ENCODE peak calls at places on chromosomes 12 and 14, in seven cellular contexts. One of them, this sample, is unnamed.

GRCh38 chr12:26791328-26791791 is 41.6 kb downstream of the ITPR2 start:
- DNase-seq in GM23338: no peak
- DNase-seq in body of pancreas: no peak
- DNase-seq in upper lobe of right lung: no peak
- DNase-seq in MM.1S: no peak
- DNase-seq in lung: no peak
- DNase-seq in CD4-positive, alpha-beta T cell: no peak
- DNase-seq in this sample: no peak

GRCh38 chr12:15778126-15778525 is 11.1 kb downstream of the EPS8 start:
- DNase-seq in MM.1S: no peak
- DNase-seq in CD4-positive, alpha-beta T cell: no peak
- DNase-seq in GM23338: no peak
- DNase-seq in body of pancreas: no peak
- DNase-seq in upper lobe of right lung: no peak
- DNase-seq in lung: no peak
- DNase-seq in this sample: no peak

GRCh38 chr12:49552014-49552413 is 13.2 kb downstream of the KCNH3 start:
- DNase-seq in upper lobe of right lung: no peak
- DNase-seq in GM23338: no peak
- DNase-seq in body of pancreas: peak; percentile 67
- DNase-seq in MM.1S: no peak
- DNase-seq in CD4-positive, alpha-beta T cell: no peak
- DNase-seq in lung: no peak
- DNase-seq in this sample: peak; percentile 50

GRCh38 chr14:105855246-105855892 is 329.0 kb downstream of the TMEM121 start:
- DNase-seq in upper lobe of right lung: peak; percentile 60
- DNase-seq in body of pancreas: peak; percentile 2
- DNase-seq in MM.1S: no peak
- DNase-seq in GM23338: no peak
- DNase-seq in CD4-positive, alpha-beta T cell: no peak
- DNase-seq in lung: no peak
- DNase-seq in this sample: peak; percentile 31

GRCh38 chr12:29569392-29569791 is 71.9 kb upstream of the OVCH1 start:
- DNase-seq in GM23338: no peak
- DNase-seq in body of pancreas: no peak
- DNase-seq in CD4-positive, alpha-beta T cell: no peak
- DNase-seq in MM.1S: no peak
- DNase-seq in upper lobe of right lung: no peak
- DNase-seq in lung: no peak
- DNase-seq in this sample: no peak

GRCh38 chr14:58979325-58979724 is 209.1 kb upstream of the DAAM1 start:
- DNase-seq in body of pancreas: peak; percentile 12
- DNase-seq in lung: no peak
- DNase-seq in MM.1S: no peak
- DNase-seq in CD4-positive, alpha-beta T cell: no peak
- DNase-seq in GM23338: no peak
- DNase-seq in upper lobe of right lung: no peak
- DNase-seq in this sample: no peak

GRCh38 chr12:7079826-7080125 is 12.5 kb downstream of the C1R start:
- DNase-seq in GM23338: no peak
- DNase-seq in MM.1S: no peak
- DNase-seq in CD4-positive, alpha-beta T cell: no peak
- DNase-seq in upper lobe of right lung: no peak
- DNase-seq in lung: no peak
- DNase-seq in body of pancreas: no peak
- DNase-seq in this sample: no peak

GRCh38 chr14:101004954-101005353 is 101.4 kb upstream of the RTL1 start:
- DNase-seq in CD4-positive, alpha-beta T cell: no peak
- DNase-seq in upper lobe of right lung: no peak
- DNase-seq in lung: no peak
- DNase-seq in GM23338: no peak
- DNase-seq in MM.1S: peak; percentile 30
- DNase-seq in body of pancreas: no peak
- DNase-seq in this sample: no peak

GRCh38 chr12:725076-725475 is 27.3 kb upstream of the WNK1 start:
- DNase-seq in CD4-positive, alpha-beta T cell: no peak
- DNase-seq in lung: no peak
- DNase-seq in upper lobe of right lung: no peak
- DNase-seq in MM.1S: no peak
- DNase-seq in body of pancreas: no peak
- DNase-seq in GM23338: no peak
- DNase-seq in this sample: no peak

GRCh38 chr14:64789696-64790095 is 85.5 kb downstream of the PLEKHG3 start:
- DNase-seq in upper lobe of right lung: no peak
- DNase-seq in MM.1S: no peak
- DNase-seq in body of pancreas: no peak
- DNase-seq in CD4-positive, alpha-beta T cell: no peak
- DNase-seq in lung: no peak
- DNase-seq in GM23338: no peak
- DNase-seq in this sample: no peak

GRCh38 chr12:12007001-12007712 is 63.6 kb upstream of the BCL2L14 start:
- DNase-seq in CD4-positive, alpha-beta T cell: no peak
- DNase-seq in GM23338: no peak
- DNase-seq in upper lobe of right lung: no peak
- DNase-seq in MM.1S: no peak
- DNase-seq in body of pancreas: no peak
- DNase-seq in lung: no peak
- DNase-seq in this sample: no peak

GRCh38 chr12:46664771-46665287 is 161.0 kb downstream of the SLC38A4 start:
- DNase-seq in GM23338: no peak
- DNase-seq in CD4-positive, alpha-beta T cell: no peak
- DNase-seq in upper lobe of right lung: no peak
- DNase-seq in lung: no peak
- DNase-seq in body of pancreas: no peak
- DNase-seq in MM.1S: peak; percentile 82
- DNase-seq in this sample: no peak

GRCh38 chr12:91109148-91109564 is 2.1 kb downstream of the LUM start:
- DNase-seq in GM23338: peak; percentile 78
- DNase-seq in CD4-positive, alpha-beta T cell: no peak
- DNase-seq in body of pancreas: peak; percentile 74
- DNase-seq in lung: peak; percentile 49
- DNase-seq in MM.1S: peak; percentile 55
- DNase-seq in upper lobe of right lung: peak; percentile 79
- DNase-seq in this sample: no peak

GRCh38 chr12:2119266-2119665 is 66.5 kb downstream of the CACNA1C start:
- DNase-seq in lung: no peak
- DNase-seq in CD4-positive, alpha-beta T cell: no peak
- DNase-seq in GM23338: no peak
- DNase-seq in upper lobe of right lung: peak; percentile 31
- DNase-seq in MM.1S: no peak
- DNase-seq in body of pancreas: no peak
- DNase-seq in this sample: no peak

GRCh38 chr12:2120982-2121758 is 68.4 kb downstream of the CACNA1C start:
- DNase-seq in body of pancreas: no peak
- DNase-seq in GM23338: no peak
- DNase-seq in MM.1S: no peak
- DNase-seq in CD4-positive, alpha-beta T cell: no peak
- DNase-seq in upper lobe of right lung: peak; percentile 26
- DNase-seq in lung: no peak
- DNase-seq in this sample: no peak

GRCh38 chr12:2117541-2117940 is 64.8 kb downstream of the CACNA1C start:
- DNase-seq in CD4-positive, alpha-beta T cell: no peak
- DNase-seq in MM.1S: no peak
- DNase-seq in GM23338: no peak
- DNase-seq in lung: no peak
- DNase-seq in upper lobe of right lung: peak; percentile 50
- DNase-seq in body of pancreas: no peak
- DNase-seq in this sample: no peak

GRCh38 chr12:2118061-2118460 is 65.3 kb downstream of the CACNA1C start:
- DNase-seq in upper lobe of right lung: peak; percentile 21
- DNase-seq in body of pancreas: no peak
- DNase-seq in MM.1S: no peak
- DNase-seq in CD4-positive, alpha-beta T cell: no peak
- DNase-seq in GM23338: no peak
- DNase-seq in lung: no peak
- DNase-seq in this sample: no peak

GRCh38 chr12:2118481-2119255 is 65.9 kb downstream of the CACNA1C start:
- DNase-seq in lung: no peak
- DNase-seq in body of pancreas: no peak
- DNase-seq in upper lobe of right lung: peak; percentile 22
- DNase-seq in GM23338: no peak
- DNase-seq in CD4-positive, alpha-beta T cell: no peak
- DNase-seq in MM.1S: no peak
- DNase-seq in this sample: no peak
- H3K27ac ChIP-seq in lung: peak overlapping the region; percentile 18
- H3K27ac ChIP-seq in body of pancreas: no peak overlapping the region
- H3K27ac ChIP-seq in upper lobe of right lung: peak overlapping the region; percentile 17
- H3K27ac ChIP-seq in GM23338: no peak overlapping the region
- H3K27ac ChIP-seq in CD4-positive, alpha-beta T cell: no peak overlapping the region
- H3K27ac ChIP-seq in MM.1S: no peak overlapping the region
- H3K27ac ChIP-seq in this sample: no peak overlapping the region

DNA sequence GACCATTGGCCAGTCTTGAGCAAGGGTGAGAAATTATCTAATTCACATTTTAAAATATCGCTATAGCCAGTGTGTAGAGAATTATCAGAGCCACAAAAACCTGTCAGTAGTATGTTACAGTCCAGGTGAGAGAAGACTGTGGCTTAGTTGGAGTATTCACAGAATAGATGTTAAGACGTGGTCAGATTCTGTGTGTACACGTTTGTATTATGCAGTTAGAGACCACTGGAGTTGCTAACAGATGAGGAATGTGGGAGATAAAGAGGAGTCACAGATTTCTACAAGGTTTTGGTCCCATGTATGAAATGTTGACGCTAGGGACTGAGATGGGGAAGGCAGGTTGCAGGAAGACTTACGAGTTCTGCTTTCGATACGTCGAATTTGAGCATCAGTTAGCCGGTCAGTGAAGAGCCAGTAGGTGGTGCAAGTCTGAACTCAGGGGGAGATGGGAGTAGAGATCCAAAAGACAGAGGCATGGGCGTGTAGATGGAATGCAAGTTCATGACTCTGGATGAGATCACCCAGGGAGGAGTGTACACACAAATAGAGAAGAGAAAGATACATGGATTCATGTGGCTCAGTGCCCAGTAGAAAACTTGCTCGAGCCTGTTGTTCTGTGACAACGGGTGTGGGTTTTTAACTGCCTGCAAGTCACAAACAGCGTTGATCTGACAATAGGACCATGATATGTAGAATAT is 114.8 kb upstream of the FLRT2 start:
- DNase-seq in MM.1S: no peak
- DNase-seq in CD4-positive, alpha-beta T cell: no peak
- DNase-seq in lung: peak; percentile 40
- DNase-seq in body of pancreas: peak; percentile 34
- DNase-seq in upper lobe of right lung: no peak
- DNase-seq in GM23338: peak; percentile 61
- DNase-seq in this sample: no peak
- TF ChIP-seq CTCF in MM.1S: no peak
- TF ChIP-seq CTCF in CD4-positive, alpha-beta T cell: no peak
- TF ChIP-seq CTCF in lung: no peak
- TF ChIP-seq CTCF in body of pancreas: no peak
- TF ChIP-seq CTCF in upper lobe of right lung: peak; percentile 16
- TF ChIP-seq CTCF in GM23338: peak; percentile 64
- TF ChIP-seq CTCF in this sample: no peak

GRCh38 chr14:89900822-89901221 is 53.7 kb downstream of the EFCAB11 start:
- DNase-seq in CD4-positive, alpha-beta T cell: no peak
- DNase-seq in lung: no peak
- DNase-seq in GM23338: no peak
- DNase-seq in MM.1S: no peak
- DNase-seq in body of pancreas: no peak
- DNase-seq in upper lobe of right lung: no peak
- DNase-seq in this sample: no peak

GRCh38 chr14:89899917-89900680 is 54.4 kb downstream of the EFCAB11 start:
- DNase-seq in body of pancreas: no peak
- DNase-seq in lung: no peak
- DNase-seq in GM23338: peak; percentile 69
- DNase-seq in CD4-positive, alpha-beta T cell: no peak
- DNase-seq in upper lobe of right lung: no peak
- DNase-seq in MM.1S: peak; percentile 11
- DNase-seq in this sample: no peak

GRCh38 chr14:89906000-89906399 is 48.5 kb downstream of the EFCAB11 start:
- DNase-seq in GM23338: no peak
- DNase-seq in upper lobe of right lung: no peak
- DNase-seq in body of pancreas: no peak
- DNase-seq in CD4-positive, alpha-beta T cell: no peak
- DNase-seq in lung: no peak
- DNase-seq in MM.1S: no peak
- DNase-seq in this sample: no peak

GRCh38 chr14:89902876-89903275 is 51.7 kb downstream of the EFCAB11 start:
- DNase-seq in MM.1S: no peak
- DNase-seq in GM23338: no peak
- DNase-seq in upper lobe of right lung: no peak
- DNase-seq in CD4-positive, alpha-beta T cell: no peak
- DNase-seq in body of pancreas: no peak
- DNase-seq in lung: no peak
- DNase-seq in this sample: no peak

DNA sequence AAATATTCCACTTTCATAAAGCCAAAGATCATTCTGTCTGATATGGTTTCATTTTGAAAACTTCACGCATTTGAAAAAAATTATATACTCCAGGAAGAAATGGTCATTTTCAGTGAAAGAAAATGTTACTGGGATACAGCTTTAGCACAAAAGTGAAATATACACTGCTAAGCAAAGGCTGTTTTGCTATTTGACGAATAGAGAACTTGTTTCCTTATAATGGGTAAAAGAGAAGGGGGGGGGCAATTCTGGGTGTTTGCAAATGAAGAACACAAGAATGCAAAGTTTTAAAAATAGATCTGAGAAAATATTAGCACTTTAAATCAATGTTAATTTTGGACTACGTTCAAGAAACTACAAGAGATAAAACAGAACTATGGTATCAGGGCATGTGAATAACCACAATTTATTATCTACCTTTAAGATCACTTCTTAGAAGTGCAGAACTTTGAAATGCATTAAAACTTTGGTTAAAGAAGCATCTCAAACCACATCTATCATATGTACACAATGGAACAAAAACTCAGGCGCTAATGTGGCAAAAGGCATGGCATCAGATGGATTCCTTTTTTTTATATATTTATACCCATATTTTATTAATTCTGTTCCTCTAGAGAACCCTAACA is 51.1 kb downstream of the EFCAB11 start:
- DNase-seq in CD4-positive, alpha-beta T cell: no peak
- DNase-seq in body of pancreas: no peak
- DNase-seq in lung: no peak
- DNase-seq in MM.1S: no peak
- DNase-seq in GM23338: no peak
- DNase-seq in upper lobe of right lung: no peak
- DNase-seq in this sample: no peak
- H3K27ac ChIP-seq in CD4-positive, alpha-beta T cell: no peak overlapping the region
- H3K27ac ChIP-seq in body of pancreas: no peak overlapping the region
- H3K27ac ChIP-seq in lung: no peak overlapping the region
- H3K27ac ChIP-seq in MM.1S: no peak overlapping the region
- H3K27ac ChIP-seq in GM23338: no peak overlapping the region
- H3K27ac ChIP-seq in upper lobe of right lung: no peak overlapping the region
- H3K27ac ChIP-seq in this sample: no peak overlapping the region

DNA sequence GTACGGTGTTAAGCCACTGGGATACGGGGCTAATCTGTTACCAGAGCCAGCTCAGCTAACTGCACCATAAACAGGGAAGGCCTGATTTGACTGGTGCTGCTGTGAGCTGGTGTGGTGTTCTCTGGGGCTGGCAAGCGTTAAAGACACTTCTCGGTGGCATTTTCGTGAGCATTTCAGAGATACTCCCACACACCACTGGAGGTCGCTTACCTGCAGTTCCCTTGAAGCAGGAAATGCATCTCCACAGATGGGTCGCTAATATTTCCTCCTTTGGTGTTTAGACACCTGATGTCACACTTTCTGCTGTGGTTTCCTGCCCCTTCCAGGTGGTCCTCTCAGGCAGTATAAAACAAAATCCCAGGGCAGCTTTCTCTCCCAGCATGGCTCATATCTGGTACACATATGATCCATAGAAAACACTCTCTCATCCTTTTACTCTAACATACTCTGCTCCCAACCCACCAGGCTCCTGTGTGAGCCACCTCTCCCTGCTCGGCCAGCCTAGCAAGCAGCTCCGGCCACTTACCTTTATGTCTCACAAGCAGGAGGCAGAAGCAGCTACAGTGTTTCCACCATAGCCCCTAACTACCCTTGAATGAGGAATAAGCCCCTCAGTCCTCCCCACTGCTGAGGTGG is 129.9 kb upstream of the GRIN2B start:
- DNase-seq in MM.1S: peak; percentile 58
- DNase-seq in lung: no peak
- DNase-seq in upper lobe of right lung: no peak
- DNase-seq in CD4-positive, alpha-beta T cell: no peak
- DNase-seq in GM23338: peak; percentile 83
- DNase-seq in body of pancreas: no peak
- DNase-seq in this sample: no peak
- TF ChIP-seq CTCF in MM.1S: peak; percentile 57
- TF ChIP-seq CTCF in lung: no peak
- TF ChIP-seq CTCF in upper lobe of right lung: no peak
- TF ChIP-seq CTCF in CD4-positive, alpha-beta T cell: no peak
- TF ChIP-seq CTCF in GM23338: peak; percentile 77
- TF ChIP-seq CTCF in body of pancreas: no peak
- TF ChIP-seq CTCF in this sample: no peak